ENCODE peak calls at places on chromosome 1, in seven cellular contexts. H is cardiac septum; U is upper lobe of left lung; J is CD4-positive, CD25-positive, alpha-beta regulatory T cell; E is CD4-positive, alpha-beta memory T cell; K is heart left ventricle; A is AG09319. Z is an unnamed sample.

GRCh38 chr1:22257286-22258275 is 114.7 kb upstream of the WNT4 start:
- DNase-seq in H (no peak), U (peak), J (no peak), E (no peak), K (no peak), A (no peak), Z (no peak)

GRCh38 chr1:117817629-117818028 is 111.8 kb downstream of the GDAP2 start:
- DNase-seq in H (no peak), U (no peak), J (no peak), E (no peak), K (no peak), A (no peak), Z (no peak)

GRCh38 chr1:154403300-154403943 is 1.7 kb upstream of the IL6R start:
- DNase-seq in H (no peak), U (peak), J (no peak), E (peak), K (no peak), A (no peak), Z (no peak)

GRCh38 chr1:89459081-89459480 is 65.5 kb upstream of the LRRC8B start:
- DNase-seq in H (no peak), U (no peak), J (no peak), E (no peak), K (no peak), A (no peak), Z (no peak)

GRCh38 chr1:94154989-94155388 is 34.0 kb upstream of the ABCA4 start:
- DNase-seq in H (no peak), U (no peak), J (no peak), E (no peak), K (peak), A (no peak), Z (no peak)

GRCh38 chr1:3485016-3485415 is 30.6 kb downstream of the ARHGEF16 start:
- DNase-seq in H (no peak), U (no peak), J (no peak), E (no peak), K (no peak), A (no peak), Z (no peak)

GRCh38 chr1:241934181-241934815 is 23.3 kb upstream of the BECN2 start:
- DNase-seq in H (no peak), U (no peak), J (no peak), E (no peak), K (no peak), A (peak), Z (no peak)

GRCh38 chr1:236759252-236759859 is 35.7 kb upstream of the MTR start:
- DNase-seq in H (no peak), U (no peak), J (no peak), E (peak), K (no peak), A (peak), Z (no peak)

GRCh38 chr1:220922951-220923350 is 43.7 kb downstream of the HLX start:
- DNase-seq in H (no peak), U (no peak), J (no peak), E (no peak), K (no peak), A (no peak), Z (no peak)

GRCh38 chr1:197200468-197200899 is 54.0 kb upstream of the ASPM start:
- DNase-seq in H (no peak), U (no peak), J (no peak), E (peak), K (no peak), A (no peak), Z (no peak)

GRCh38 chr1:223702735-223703667 is 9.3 kb upstream of the CAPN2 start:
- DNase-seq in H (no peak), U (no peak), J (no peak), E (no peak), K (no peak), A (no peak), Z (no peak)

GRCh38 chr1:2482588-2482987 is 6.5 kb downstream of the PLCH2 start:
- DNase-seq in H (no peak), U (no peak), J (no peak), E (no peak), K (no peak), A (no peak), Z (no peak)

GRCh38 chr1:118535901-118536300 is 350.9 kb upstream of the SPAG17 start:
- DNase-seq in H (no peak), U (no peak), J (no peak), E (no peak), K (no peak), A (no peak), Z (no peak)

GRCh38 chr1:236422517-236422876 is 28.4 kb downstream of the EDARADD start:
- DNase-seq in H (no peak), U (no peak), J (no peak), E (no peak), K (no peak), A (no peak), Z (no peak)

GRCh38 chr1:110682898-110683297 is 8.2 kb upstream of the KCNA3 start:
- DNase-seq in H (no peak), U (no peak), J (no peak), E (no peak), K (no peak), A (no peak), Z (no peak)

GRCh38 chr1:52842643-52843310 is at the start of gene ZYG11A:
- DNase-seq in H (no peak), U (peak), J (peak), E (peak), K (peak), A (peak), Z (peak)